ENCODE peak calls at places on chromosomes 11 and 22, in ten cellular contexts. K is CD4-positive, alpha-beta T cell; C is neural progenitor cell; Z is heart right ventricle; J is CD4-positive, CD25-positive, alpha-beta regulatory T cell; N is right cardiac atrium; M is aorta; V is A549; X is MM.1S; P is neuronal stem cell. G is an unnamed sample.
A peak's percentile ranks its signal among the peaks of the same experiment; 100 is the strongest.

GRCh38 chr11:43735115-43735514 is 54.6 kb downstream of the HSD17B12 start:
- DNase-seq in K (no peak), C (no peak), Z (no peak), J (no peak), N (no peak), M (no peak), V (no peak), X (no peak), P (no peak), G (no peak)

GRCh38 chr22:27796829-27797792 is 4.4 kb downstream of the MN1 start:
- DNase-seq in K (no peak), C (no peak), Z (no peak), J (no peak), N (peak; percentile 69), M (peak; percentile 79), V (no peak), X (no peak), P (no peak), G (no peak)

GRCh38 chr11:104565581-104565956 is 332.7 kb downstream of the CASP12 start:
- DNase-seq in K (no peak), C (no peak), Z (no peak), J (no peak), N (no peak), M (no peak), V (no peak), X (no peak), P (no peak), G (no peak)

GRCh38 chr11:78453140-78453935 is 35.7 kb upstream of the GAB2 start:
- DNase-seq in K (no peak), C (no peak), Z (no peak), J (no peak), N (no peak), M (no peak), V (no peak), X (peak; percentile 88), P (no peak), G (no peak)

GRCh38 chr11:46347637-46348311 is 511 bp downstream of the DGKZ start:
- DNase-seq in K (no peak), C (no peak), Z (no peak), J (no peak), N (peak; percentile 80), M (peak; percentile 84), V (no peak), X (no peak), P (no peak), G (peak; percentile 64)

GRCh38 chr11:2084721-2085120 is 54.5 kb downstream of the IGF2 start:
- DNase-seq in K (no peak), C (no peak), Z (no peak), J (no peak), N (no peak), M (peak; percentile 43), V (no peak), X (no peak), P (no peak), G (no peak)

GRCh38 chr11:112453601-112454577 is 193.2 kb upstream of the PLET1 start:
- DNase-seq in K (peak; percentile 17), C (peak; percentile 37), Z (peak; percentile 26), J (peak; percentile 10), N (no peak), M (peak; percentile 77), V (peak; percentile 30), X (peak; percentile 18), P (no peak), G (no peak)

GRCh38 chr11:116852261-116853125 is 15.1 kb upstream of the APOA1 start:
- DNase-seq in K (no peak), C (no peak), Z (no peak), J (no peak), N (peak; percentile 59), M (no peak), V (no peak), X (peak; percentile 59), P (no peak), G (peak; percentile 71)

GRCh38 chr11:61817471-61818202 is 834 bp upstream of the FADS1 start:
- DNase-seq in K (no peak), C (no peak), Z (no peak), J (no peak), N (no peak), M (no peak), V (no peak), X (no peak), P (no peak), G (no peak)

GRCh38 chr11:60959445-60959844 is 7.5 kb upstream of the SLC15A3 start:
- DNase-seq in K (no peak), C (no peak), Z (no peak), J (no peak), N (no peak), M (no peak), V (no peak), X (no peak), P (no peak), G (no peak)

GRCh38 chr11:85758026-85758425 is 52.9 kb downstream of the SYTL2 start:
- DNase-seq in K (no peak), C (no peak), Z (no peak), J (no peak), N (no peak), M (no peak), V (no peak), X (no peak), P (no peak), G (no peak)

GRCh38 chr11:100680070-100680469 is 7.0 kb upstream of the ARHGAP42 start:
- DNase-seq in K (no peak), C (no peak), Z (no peak), J (no peak), N (no peak), M (no peak), V (no peak), X (no peak), P (no peak), G (no peak)

GRCh38 chr11:79258606-79259005 is 182.2 kb downstream of the TENM4 start:
- DNase-seq in K (no peak), C (peak; percentile 51), Z (no peak), J (no peak), N (no peak), M (no peak), V (no peak), X (no peak), P (no peak), G (no peak)

GRCh38 chr11:104332110-104332509 is 168.2 kb upstream of the PDGFD start:
- DNase-seq in K (no peak), C (peak; percentile 74), Z (no peak), J (no peak), N (no peak), M (no peak), V (peak; percentile 30), X (no peak), P (peak; percentile 9), G (no peak)

GRCh38 chr11:33222052-33222451 is 35.1 kb upstream of the HIPK3 start:
- DNase-seq in K (no peak), C (no peak), Z (no peak), J (no peak), N (no peak), M (no peak), V (no peak), X (no peak), P (no peak), G (no peak)

GRCh38 chr11:125289419-125290088 is 125.0 kb downstream of the PKNOX2 start:
- DNase-seq in K (no peak), C (no peak), Z (no peak), J (no peak), N (no peak), M (no peak), V (no peak), X (no peak), P (no peak), G (no peak)

GRCh38 chr11:845872-846271 is 3.2 kb downstream of the TSPAN4 start:
- DNase-seq in K (no peak), C (no peak), Z (no peak), J (no peak), N (no peak), M (no peak), V (no peak), X (no peak), P (no peak), G (no peak)

GRCh38 chr22:46703166-46703995 is 34.7 kb downstream of the CERK start:
- DNase-seq in K (no peak), C (no peak), Z (no peak), J (no peak), N (no peak), M (no peak), V (no peak), X (no peak), P (no peak), G (no peak)

GRCh38 chr11:61966673-61967176 is 709 bp downstream of the FTH1 start:
- DNase-seq in K (peak; percentile 18), C (peak; percentile 72), Z (no peak), J (no peak), N (no peak), M (peak; percentile 74), V (peak; percentile 51), X (peak; percentile 23), P (no peak), G (no peak)

GRCh38 chr11:26976389-26976788 is 17.5 kb upstream of the FIBIN start:
- DNase-seq in K (no peak), C (no peak), Z (no peak), J (no peak), N (no peak), M (no peak), V (no peak), X (no peak), P (no peak), G (no peak)

GRCh38 chr11:68362801-68363379 is 50.5 kb downstream of the LRP5 start:
- DNase-seq in K (no peak), C (no peak), Z (no peak), J (no peak), N (no peak), M (no peak), V (no peak), X (no peak), P (no peak), G (no peak)

GRCh38 chr11:88353835-88354496 is 16.4 kb upstream of the CTSC start:
- DNase-seq in K (no peak), C (no peak), Z (no peak), J (no peak), N (no peak), M (no peak), V (no peak), X (no peak), P (no peak), G (no peak)
- H3K27ac ChIP-seq in K (no peak overlapping the region), C (no peak overlapping the region), Z (no peak overlapping the region), J (peak overlapping the region; percentile 68), N (no peak overlapping the region), M (no peak overlapping the region), V (no peak overlapping the region), X (no peak overlapping the region), P (no peak overlapping the region), G (no peak overlapping the region)

GRCh38 chr11:128843198-128843766 is 23.8 kb downstream of the KCNJ1 start:
- DNase-seq in K (no peak), C (no peak), Z (no peak), J (no peak), N (no peak), M (no peak), V (no peak), X (no peak), P (no peak), G (no peak)
- H3K27ac ChIP-seq in K (no peak overlapping the region), C (no peak overlapping the region), Z (no peak overlapping the region), J (no peak overlapping the region), N (no peak overlapping the region), M (no peak overlapping the region), V (no peak overlapping the region), X (no peak overlapping the region), P (no peak overlapping the region), G (no peak overlapping the region)

GRCh38 chr11:29025001-29025400 is 916.8 kb downstream of the METTL15 start:
- DNase-seq in K (no peak), C (no peak), Z (no peak), J (no peak), N (no peak), M (no peak), V (no peak), X (no peak), P (no peak), G (no peak)
- H3K27ac ChIP-seq in K (no peak overlapping the region), C (no peak overlapping the region), Z (no peak overlapping the region), J (no peak overlapping the region), N (no peak overlapping the region), M (no peak overlapping the region), V (no peak overlapping the region), X (no peak overlapping the region), P (no peak overlapping the region), G (no peak overlapping the region)

GRCh38 chr11:65655570-65656332 is 7.0 kb downstream of the RELA start:
- DNase-seq in K (no peak), C (no peak), Z (no peak), J (no peak), N (no peak), M (no peak), V (no peak), X (no peak), P (no peak), G (no peak)
- H3K27ac ChIP-seq in K (no peak overlapping the region), C (no peak overlapping the region), Z (no peak overlapping the region), J (no peak overlapping the region), N (no peak overlapping the region), M (no peak overlapping the region), V (no peak overlapping the region), X (no peak overlapping the region), P (no peak overlapping the region), G (no peak overlapping the region)

G was measured in ovary.